ENCODE peak calls at places on chromosomes 5 and 9, in seven cellular contexts. Z is endothelial cell of umbilical vein, I is HuH-7, B is neural crest cell, N is dorsolateral prefrontal cortex, T is NCI-H446 treated with DMSO at 0.1 percent for 48 hours, X is nephron progenitor cell. A is an unnamed sample.

GRCh38 chr9:7178729-7179128 is 421.0 kb downstream of the KDM4C start:
- DNase-seq in Z (no peak), I (no peak), B (no peak), N (no peak), T (no peak), X (no peak), A (no peak)

GRCh38 chr5:55021465-55021864 is 2.6 kb upstream of the GZMK start:
- DNase-seq in Z (no peak), I (no peak), B (no peak), N (no peak), T (no peak), X (no peak), A (no peak)

GRCh38 chr9:21831841-21832509 is 29.5 kb downstream of the MTAP start:
- DNase-seq in Z (peak), I (peak), B (no peak), N (no peak), T (no peak), X (no peak), A (peak)

GRCh38 chr5:52024363-52024762 is 641.1 kb downstream of the ISL1 start:
- DNase-seq in Z (no peak), I (no peak), B (no peak), N (no peak), T (no peak), X (no peak), A (no peak)

GRCh38 chr9:14303110-14303509 is 10.8 kb downstream of the NFIB start:
- DNase-seq in Z (no peak), I (no peak), B (no peak), N (no peak), T (peak), X (no peak), A (no peak)

GRCh38 chr5:6202615-6203365 is 175.6 kb downstream of the MED10 start:
- DNase-seq in Z (no peak), I (no peak), B (peak), N (no peak), T (no peak), X (no peak), A (no peak)

GRCh38 chr5:133783481-133783880 is 171.1 kb upstream of the FSTL4 start:
- DNase-seq in Z (no peak), I (no peak), B (no peak), N (no peak), T (no peak), X (no peak), A (no peak)

GRCh38 chr5:135243194-135244191 is 155.5 kb downstream of the MACROH2A1 start:
- DNase-seq in Z (no peak), I (no peak), B (no peak), N (no peak), T (peak), X (no peak), A (peak)

GRCh38 chr9:96567203-96567700 is 52.4 kb downstream of the CDC14B start:
- DNase-seq in Z (peak), I (no peak), B (no peak), N (no peak), T (no peak), X (no peak), A (peak)

A was measured in amniotic epithelial cell.